ENCODE peak calls at places on chromosomes 2 and 18, in four cellular contexts. G, F, M and I are unnamed samples.

GRCh38 chr2:150548527-150548926 is 61.1 kb upstream of the RND3 start:
- DNase-seq in G (no peak), F (no peak), M (peak; percentile 77), I (peak; percentile 35)

GRCh38 chr18:53689886-53690285 is 534.6 kb downstream of the MBD2 start:
- DNase-seq in G (no peak), F (no peak), M (no peak), I (no peak)

GRCh38 chr2:112582314-112582746 is 2.1 kb upstream of the CHCHD5 start:
- DNase-seq in G (peak; percentile 45), F (no peak), M (peak; percentile 50), I (no peak)

GRCh38 chr2:20448246-20449046 is 1.6 kb downstream of the RHOB start:
- DNase-seq in G (no peak), F (no peak), M (no peak), I (no peak)

GRCh38 chr2:23599691-23600090 is 214.7 kb downstream of the KLHL29 start:
- DNase-seq in G (no peak), F (no peak), M (peak; percentile 82), I (no peak)

GRCh38 chr2:176428943-176429469 is 159.8 kb downstream of the MTX2 start:
- DNase-seq in G (no peak), F (no peak), M (no peak), I (no peak)

GRCh38 chr2:42047488-42048317 is at the start of gene PKDCC:
- DNase-seq in G (peak; percentile 58), F (peak; percentile 88), M (no peak), I (no peak)

GRCh38 chr2:144456680-144457079 is 63.2 kb downstream of the ZEB2 start:
- DNase-seq in G (peak; percentile 84), F (no peak), M (no peak), I (no peak)

GRCh38 chr2:5187283-5187682 is 504.9 kb upstream of the SOX11 start:
- DNase-seq in G (no peak), F (no peak), M (no peak), I (no peak)

GRCh38 chr2:135825131-135825854 is 11.7 kb downstream of the LCT start:
- DNase-seq in G (no peak), F (no peak), M (no peak), I (no peak)

GRCh38 chr18:3458952-3459853 is 9.2 kb downstream of the TGIF1 start:
- DNase-seq in G (no peak), F (no peak), M (no peak), I (no peak)

GRCh38 chr18:76981388-76981968 is 151.1 kb downstream of the MBP start:
- DNase-seq in G (no peak), F (no peak), M (no peak), I (no peak)

GRCh38 chr2:83827618-83828017 is 631.5 kb downstream of the SUCLG1 start:
- DNase-seq in G (no peak), F (no peak), M (no peak), I (no peak)

GRCh38 chr2:191724015-191724414 is 46.1 kb downstream of the NABP1 start:
- DNase-seq in G (no peak), F (no peak), M (no peak), I (no peak)

GRCh38 chr18:8162797-8163196 is 446.4 kb upstream of the RAB12 start:
- DNase-seq in G (no peak), F (no peak), M (peak; percentile 69), I (no peak)

GRCh38 chr2:23835423-23835822 is 91.5 kb downstream of the ATAD2B start:
- DNase-seq in G (no peak), F (no peak), M (no peak), I (no peak)

GRCh38 chr2:11292464-11293255 is 51.8 kb downstream of the ROCK2 start:
- DNase-seq in G (peak; percentile 17), F (no peak), M (no peak), I (peak; percentile 35)

GRCh38 chr2:121529439-121530209 is 1.1 kb upstream of the RNU4ATAC start:
- DNase-seq in G (no peak), F (peak; percentile 78), M (peak; percentile 44), I (peak; percentile 30)

GRCh38 chr18:9536354-9537152 is 61.2 kb downstream of the RALBP1 start:
- DNase-seq in G (no peak), F (no peak), M (no peak), I (no peak)

GRCh38 chr2:7031424-7032245 is 114.4 kb downstream of the RNF144A start:
- DNase-seq in G (no peak), F (no peak), M (peak; percentile 99), I (no peak)

GRCh38 chr18:29879763-29880162 is 1162.8 kb downstream of the DSC3 start:
- DNase-seq in G (no peak), F (no peak), M (no peak), I (no peak)

GRCh38 chr2:222569826-222570225 is 86.1 kb downstream of the FARSB start:
- DNase-seq in G (peak; percentile 63), F (no peak), M (no peak), I (no peak)

GRCh38 chr2:222423632-222424280 is 587 bp upstream of the SGPP2 start:
- DNase-seq in G (no peak), F (no peak), M (no peak), I (no peak)

GRCh38 chr18:41391616-41392610 is 563.1 kb upstream of the PIK3C3 start:
- DNase-seq in G (peak; percentile 30), F (peak; percentile 51), M (peak; percentile 96), I (peak; percentile 25)

GRCh38 chr2:171316220-171316619 is 117.6 kb downstream of the METTL8 start:
- DNase-seq in G (no peak), F (no peak), M (no peak), I (peak; percentile 91)

GRCh38 chr2:174039551-174040416 is 74.6 kb upstream of the SP3 start:
- DNase-seq in G (peak; percentile 90), F (peak; percentile 74), M (peak; percentile 78), I (peak; percentile 82)

GRCh38 chr18:24611075-24611474 is 150.6 kb downstream of the HRH4 start:
- DNase-seq in G (no peak), F (no peak), M (no peak), I (no peak)

GRCh38 chr2:205386109-205386508 is 296.2 kb upstream of the NRP2 start:
- DNase-seq in G (no peak), F (no peak), M (no peak), I (no peak)

GRCh38 chr2:175206866-175207265 is 25.4 kb upstream of the ATP5MC3 start:
- DNase-seq in G (no peak), F (no peak), M (no peak), I (no peak)